ENCODE peak calls at places on chromosomes 16 and 17, in five cellular contexts. M is fibroblast of pulmonary artery; L is CD4-positive, CD25-positive, alpha-beta regulatory T cell; G is Caco-2; K is aorta. N is an unnamed sample.

GRCh38 chr16:6932871-6933390 is 399.7 kb upstream of the RBFOX1 start:
- DNase-seq in G (no peak), L (no peak), K (no peak), M (no peak), N (no peak)

GRCh38 chr16:23317751-23318150 is 15.6 kb downstream of the SCNN1B start:
- DNase-seq in L (no peak), K (no peak), M (no peak), G (no peak), N (no peak)

GRCh38 chr17:67053438-67054000 is 9.2 kb downstream of the CACNG1 start:
- DNase-seq in M (no peak), L (no peak), K (no peak), G (peak; percentile 26), N (no peak)

GRCh38 chr16:11530171-11530940 is 56.4 kb downstream of the LITAF start:
- DNase-seq in G (no peak), M (peak; percentile 42), L (no peak), K (no peak), N (no peak)

GRCh38 chr16:16010194-16010593 is 60.8 kb downstream of the ABCC1 start:
- DNase-seq in G (no peak), L (no peak), M (no peak), K (no peak), N (no peak)

GRCh38 chr17:66906321-66907278 is 57.9 kb upstream of the CACNG4 start:
- DNase-seq in M (peak; percentile 88), G (peak; percentile 66), L (peak; percentile 19), K (peak; percentile 82), N (peak; percentile 77)

GRCh38 chr16:17416461-17417221 is 54.1 kb downstream of the XYLT1 start:
- DNase-seq in M (peak; percentile 9), K (peak; percentile 63), G (no peak), L (peak; percentile 6), N (no peak)

GRCh38 chr17:68248886-68249872 is 1.3 kb downstream of the AMZ2 start:
- DNase-seq in G (no peak), L (peak; percentile 24), K (no peak), M (no peak), N (no peak)

GRCh38 chr16:12063435-12063834 is 86.9 kb downstream of the SNX29 start:
- DNase-seq in K (no peak), G (no peak), M (no peak), L (no peak), N (no peak)

GRCh38 chr17:79219208-79219935 is 144.7 kb downstream of the ENGASE start:
- DNase-seq in L (no peak), K (no peak), M (no peak), G (no peak), N (no peak)

GRCh38 chr16:84660973-84661372 is 12.7 kb downstream of the KLHL36 start:
- DNase-seq in G (no peak), K (no peak), L (no peak), M (peak; percentile 60), N (no peak)

GRCh38 chr16:67563708-67564468 is 1.6 kb downstream of the CTCF start:
- DNase-seq in M (peak; percentile 83), K (no peak), G (no peak), L (no peak), N (no peak)

GRCh38 chr17:27741361-27741861 is 58.9 kb downstream of the NOS2 start:
- DNase-seq in G (peak; percentile 34), M (no peak), K (no peak), L (no peak), N (no peak)

GRCh38 chr17:59786536-59787319 is 79.3 kb downstream of the VMP1 start:
- DNase-seq in K (peak; percentile 61), L (peak; percentile 78), M (peak; percentile 100), G (peak; percentile 93), N (peak; percentile 61)
- H3K4me3 ChIP-seq in K (no peak overlapping the region), L (peak overlapping the region; percentile 92), M (no peak overlapping the region), G (peak overlapping the region; percentile 1), N (no peak overlapping the region)

DNA sequence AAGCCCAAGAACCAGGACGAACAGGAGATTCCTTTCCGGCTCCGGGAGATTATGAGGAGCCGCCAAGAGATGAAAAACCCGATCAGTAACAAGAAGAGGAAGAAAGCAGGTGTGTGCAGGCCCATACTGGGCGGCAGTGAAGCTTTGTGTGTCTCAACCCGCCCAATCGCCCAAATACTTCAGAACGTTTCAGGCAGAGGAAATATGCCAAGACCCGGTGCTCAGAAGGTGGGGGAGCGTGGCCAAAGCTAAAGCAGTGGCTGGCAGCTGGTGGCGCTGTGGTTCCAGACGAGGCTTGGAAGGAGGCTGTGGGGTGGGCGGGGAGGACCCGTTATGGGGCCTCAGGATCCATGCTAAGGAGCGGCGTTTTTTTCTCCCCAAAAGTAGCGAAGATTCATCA is 1.2 kb downstream of the CCDC137 start:
- DNase-seq in L (no peak), G (no peak), M (no peak), K (no peak), N (no peak)
- H3K4me3 ChIP-seq in L (no peak overlapping the region), G (no peak overlapping the region), M (no peak overlapping the region), K (no peak overlapping the region), N (peak overlapping the region; percentile 28)

DNA sequence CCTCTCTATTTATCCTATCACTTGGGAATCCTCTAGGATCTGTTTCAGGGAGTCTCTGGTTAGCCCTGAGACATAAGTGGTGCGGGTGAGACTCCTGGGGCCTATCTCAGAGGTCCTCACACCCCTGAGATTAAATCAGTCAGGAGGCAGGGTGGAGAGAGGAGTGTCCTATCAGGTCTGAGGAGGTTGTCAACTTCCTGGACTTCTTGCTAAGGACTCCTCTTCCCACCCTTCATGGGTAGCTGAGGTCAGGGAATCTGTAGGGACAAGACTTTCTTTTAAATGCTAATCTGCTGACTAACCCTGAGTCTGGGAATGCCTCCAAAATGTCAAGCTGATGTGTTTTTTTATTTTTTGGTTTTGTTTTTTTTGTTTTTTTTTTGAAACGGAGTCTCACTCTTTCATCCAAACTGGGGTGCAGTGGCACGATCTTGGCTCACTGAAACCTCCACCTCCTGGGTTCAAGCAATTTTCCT is 6.6 kb upstream of the ARMC5 start:
- DNase-seq in G (no peak), L (no peak), K (no peak), M (peak; percentile 92), N (no peak)
- H3K4me3 ChIP-seq in G (no peak overlapping the region), L (no peak overlapping the region), K (no peak overlapping the region), M (no peak overlapping the region), N (no peak overlapping the region)

GRCh38 chr16:564690-565419 is 1.9 kb upstream of the NHLRC4 start:
- DNase-seq in L (no peak), G (no peak), M (no peak), K (no peak), N (no peak)
- H3K4me3 ChIP-seq in L (no peak overlapping the region), G (no peak overlapping the region), M (no peak overlapping the region), K (no peak overlapping the region), N (no peak overlapping the region)

N was measured in Jurkat, Clone E6-1.